ENCODE peak calls at places on chromosomes 5 and 9, in eight cellular contexts. One of them, this sample, is unnamed.

GRCh38 chr9:113580041-113580953 is 116.8 kb downstream of the RGS3 start:
- DNase-seq in stimulated activated CD4-positive, alpha-beta T cell treated with anti-CD3 and anti-CD28 coated beads, Interleukin-2, amount 100 ng/mL, for 48 hours: peak; percentile 64
- DNase-seq in NCI-H446: no peak
- DNase-seq in activated CD4-positive, alpha-beta T cell treated with anti-CD3 and anti-CD28 coated beads, Interleukin-2, amount 10 ng/mL, durations not matched to agents 24 days and 14 days: peak; percentile 81
- DNase-seq in NCI-H524 treated with DMSO at 0.1 percent for 48 hours: no peak
- DNase-seq in hepatic stellate cell: no peak
- DNase-seq in T-helper 2 cell: no peak
- DNase-seq in AG04450: no peak
- DNase-seq in this sample: no peak

GRCh38 chr5:68522863-68523262 is 307.3 kb downstream of the PIK3R1 start:
- DNase-seq in stimulated activated CD4-positive, alpha-beta T cell treated with anti-CD3 and anti-CD28 coated beads, Interleukin-2, amount 100 ng/mL, for 48 hours: no peak
- DNase-seq in NCI-H446: no peak
- DNase-seq in hepatic stellate cell: no peak
- DNase-seq in activated CD4-positive, alpha-beta T cell treated with anti-CD3 and anti-CD28 coated beads, Interleukin-2, amount 10 ng/mL, durations not matched to agents 24 days and 14 days: no peak
- DNase-seq in NCI-H524 treated with DMSO at 0.1 percent for 48 hours: no peak
- DNase-seq in AG04450: no peak
- DNase-seq in T-helper 2 cell: no peak
- DNase-seq in this sample: no peak

GRCh38 chr5:37703841-37704241 is 136.0 kb downstream of the GDNF start:
- DNase-seq in AG04450: no peak
- DNase-seq in hepatic stellate cell: no peak
- DNase-seq in NCI-H524 treated with DMSO at 0.1 percent for 48 hours: no peak
- DNase-seq in activated CD4-positive, alpha-beta T cell treated with anti-CD3 and anti-CD28 coated beads, Interleukin-2, amount 10 ng/mL, durations not matched to agents 24 days and 14 days: no peak
- DNase-seq in stimulated activated CD4-positive, alpha-beta T cell treated with anti-CD3 and anti-CD28 coated beads, Interleukin-2, amount 100 ng/mL, for 48 hours: no peak
- DNase-seq in NCI-H446: no peak
- DNase-seq in T-helper 2 cell: no peak
- DNase-seq in this sample: no peak

GRCh38 chr9:138060881-138061280 is 183.3 kb downstream of the CACNA1B start:
- DNase-seq in AG04450: no peak
- DNase-seq in T-helper 2 cell: no peak
- DNase-seq in NCI-H446: no peak
- DNase-seq in hepatic stellate cell: no peak
- DNase-seq in NCI-H524 treated with DMSO at 0.1 percent for 48 hours: no peak
- DNase-seq in stimulated activated CD4-positive, alpha-beta T cell treated with anti-CD3 and anti-CD28 coated beads, Interleukin-2, amount 100 ng/mL, for 48 hours: no peak
- DNase-seq in activated CD4-positive, alpha-beta T cell treated with anti-CD3 and anti-CD28 coated beads, Interleukin-2, amount 10 ng/mL, durations not matched to agents 24 days and 14 days: no peak
- DNase-seq in this sample: no peak

GRCh38 chr9:124941689-124942561 is 1.0 kb upstream of the GOLGA1 start:
- DNase-seq in NCI-H524 treated with DMSO at 0.1 percent for 48 hours: no peak
- DNase-seq in AG04450: no peak
- DNase-seq in stimulated activated CD4-positive, alpha-beta T cell treated with anti-CD3 and anti-CD28 coated beads, Interleukin-2, amount 100 ng/mL, for 48 hours: peak; percentile 55
- DNase-seq in NCI-H446: no peak
- DNase-seq in T-helper 2 cell: peak; percentile 22
- DNase-seq in hepatic stellate cell: no peak
- DNase-seq in activated CD4-positive, alpha-beta T cell treated with anti-CD3 and anti-CD28 coated beads, Interleukin-2, amount 10 ng/mL, durations not matched to agents 24 days and 14 days: peak; percentile 92
- DNase-seq in this sample: peak; percentile 48

GRCh38 chr5:16467363-16468219 is 2.0 kb upstream of the ZNF622 start:
- DNase-seq in AG04450: peak; percentile 16
- DNase-seq in T-helper 2 cell: no peak
- DNase-seq in activated CD4-positive, alpha-beta T cell treated with anti-CD3 and anti-CD28 coated beads, Interleukin-2, amount 10 ng/mL, durations not matched to agents 24 days and 14 days: peak; percentile 66
- DNase-seq in NCI-H524 treated with DMSO at 0.1 percent for 48 hours: no peak
- DNase-seq in NCI-H446: no peak
- DNase-seq in hepatic stellate cell: peak; percentile 27
- DNase-seq in stimulated activated CD4-positive, alpha-beta T cell treated with anti-CD3 and anti-CD28 coated beads, Interleukin-2, amount 100 ng/mL, for 48 hours: no peak
- DNase-seq in this sample: no peak

GRCh38 chr9:21027295-21027694 is 4.1 kb downstream of the HACD4 start:
- DNase-seq in stimulated activated CD4-positive, alpha-beta T cell treated with anti-CD3 and anti-CD28 coated beads, Interleukin-2, amount 100 ng/mL, for 48 hours: no peak
- DNase-seq in T-helper 2 cell: no peak
- DNase-seq in hepatic stellate cell: peak; percentile 14
- DNase-seq in NCI-H446: no peak
- DNase-seq in activated CD4-positive, alpha-beta T cell treated with anti-CD3 and anti-CD28 coated beads, Interleukin-2, amount 10 ng/mL, durations not matched to agents 24 days and 14 days: no peak
- DNase-seq in AG04450: no peak
- DNase-seq in NCI-H524 treated with DMSO at 0.1 percent for 48 hours: no peak
- DNase-seq in this sample: no peak

GRCh38 chr5:133610489-133611356 is 1.6 kb downstream of the FSTL4 start:
- DNase-seq in T-helper 2 cell: no peak
- DNase-seq in activated CD4-positive, alpha-beta T cell treated with anti-CD3 and anti-CD28 coated beads, Interleukin-2, amount 10 ng/mL, durations not matched to agents 24 days and 14 days: peak; percentile 76
- DNase-seq in NCI-H524 treated with DMSO at 0.1 percent for 48 hours: no peak
- DNase-seq in stimulated activated CD4-positive, alpha-beta T cell treated with anti-CD3 and anti-CD28 coated beads, Interleukin-2, amount 100 ng/mL, for 48 hours: peak; percentile 43
- DNase-seq in AG04450: no peak
- DNase-seq in NCI-H446: no peak
- DNase-seq in hepatic stellate cell: peak; percentile 26
- DNase-seq in this sample: peak; percentile 80

GRCh38 chr5:132466453-132467291 is 23.9 kb downstream of the IRF1 start:
- DNase-seq in activated CD4-positive, alpha-beta T cell treated with anti-CD3 and anti-CD28 coated beads, Interleukin-2, amount 10 ng/mL, durations not matched to agents 24 days and 14 days: peak; percentile 93
- DNase-seq in hepatic stellate cell: no peak
- DNase-seq in stimulated activated CD4-positive, alpha-beta T cell treated with anti-CD3 and anti-CD28 coated beads, Interleukin-2, amount 100 ng/mL, for 48 hours: no peak
- DNase-seq in AG04450: no peak
- DNase-seq in NCI-H524 treated with DMSO at 0.1 percent for 48 hours: no peak
- DNase-seq in T-helper 2 cell: no peak
- DNase-seq in NCI-H446: no peak
- DNase-seq in this sample: no peak

GRCh38 chr9:124776952-124777645 is at the start of gene OLFML2A:
- DNase-seq in stimulated activated CD4-positive, alpha-beta T cell treated with anti-CD3 and anti-CD28 coated beads, Interleukin-2, amount 100 ng/mL, for 48 hours: no peak
- DNase-seq in AG04450: no peak
- DNase-seq in NCI-H446: no peak
- DNase-seq in T-helper 2 cell: no peak
- DNase-seq in hepatic stellate cell: no peak
- DNase-seq in NCI-H524 treated with DMSO at 0.1 percent for 48 hours: no peak
- DNase-seq in activated CD4-positive, alpha-beta T cell treated with anti-CD3 and anti-CD28 coated beads, Interleukin-2, amount 10 ng/mL, durations not matched to agents 24 days and 14 days: peak; percentile 72
- DNase-seq in this sample: no peak

GRCh38 chr5:9408964-9409363 is 136.9 kb downstream of the SEMA5A start:
- DNase-seq in activated CD4-positive, alpha-beta T cell treated with anti-CD3 and anti-CD28 coated beads, Interleukin-2, amount 10 ng/mL, durations not matched to agents 24 days and 14 days: no peak
- DNase-seq in NCI-H524 treated with DMSO at 0.1 percent for 48 hours: no peak
- DNase-seq in stimulated activated CD4-positive, alpha-beta T cell treated with anti-CD3 and anti-CD28 coated beads, Interleukin-2, amount 100 ng/mL, for 48 hours: no peak
- DNase-seq in hepatic stellate cell: no peak
- DNase-seq in T-helper 2 cell: no peak
- DNase-seq in AG04450: no peak
- DNase-seq in NCI-H446: no peak
- DNase-seq in this sample: no peak

GRCh38 chr5:123428521-123429220 is 5.5 kb upstream of the CEP120 start:
- DNase-seq in T-helper 2 cell: no peak
- DNase-seq in activated CD4-positive, alpha-beta T cell treated with anti-CD3 and anti-CD28 coated beads, Interleukin-2, amount 10 ng/mL, durations not matched to agents 24 days and 14 days: no peak
- DNase-seq in stimulated activated CD4-positive, alpha-beta T cell treated with anti-CD3 and anti-CD28 coated beads, Interleukin-2, amount 100 ng/mL, for 48 hours: no peak
- DNase-seq in NCI-H524 treated with DMSO at 0.1 percent for 48 hours: no peak
- DNase-seq in AG04450: no peak
- DNase-seq in NCI-H446: no peak
- DNase-seq in hepatic stellate cell: no peak
- DNase-seq in this sample: no peak

GRCh38 chr9:136626066-136626725 is 36.5 kb upstream of the EGFL7 start:
- DNase-seq in stimulated activated CD4-positive, alpha-beta T cell treated with anti-CD3 and anti-CD28 coated beads, Interleukin-2, amount 100 ng/mL, for 48 hours: no peak
- DNase-seq in hepatic stellate cell: no peak
- DNase-seq in NCI-H446: no peak
- DNase-seq in AG04450: no peak
- DNase-seq in T-helper 2 cell: no peak
- DNase-seq in NCI-H524 treated with DMSO at 0.1 percent for 48 hours: no peak
- DNase-seq in activated CD4-positive, alpha-beta T cell treated with anti-CD3 and anti-CD28 coated beads, Interleukin-2, amount 10 ng/mL, durations not matched to agents 24 days and 14 days: no peak
- DNase-seq in this sample: no peak

GRCh38 chr5:42057254-42057690 is 132.2 kb downstream of the FBXO4 start:
- DNase-seq in activated CD4-positive, alpha-beta T cell treated with anti-CD3 and anti-CD28 coated beads, Interleukin-2, amount 10 ng/mL, durations not matched to agents 24 days and 14 days: peak; percentile 84
- DNase-seq in hepatic stellate cell: peak; percentile 19
- DNase-seq in stimulated activated CD4-positive, alpha-beta T cell treated with anti-CD3 and anti-CD28 coated beads, Interleukin-2, amount 100 ng/mL, for 48 hours: peak; percentile 30
- DNase-seq in AG04450: peak; percentile 0
- DNase-seq in NCI-H446: peak; percentile 55
- DNase-seq in T-helper 2 cell: no peak
- DNase-seq in NCI-H524 treated with DMSO at 0.1 percent for 48 hours: no peak
- DNase-seq in this sample: peak; percentile 73

GRCh38 chr9:109451311-109452025 is 46.6 kb downstream of the PTPN3 start:
- DNase-seq in AG04450: no peak
- DNase-seq in T-helper 2 cell: no peak
- DNase-seq in stimulated activated CD4-positive, alpha-beta T cell treated with anti-CD3 and anti-CD28 coated beads, Interleukin-2, amount 100 ng/mL, for 48 hours: no peak
- DNase-seq in activated CD4-positive, alpha-beta T cell treated with anti-CD3 and anti-CD28 coated beads, Interleukin-2, amount 10 ng/mL, durations not matched to agents 24 days and 14 days: no peak
- DNase-seq in NCI-H446: no peak
- DNase-seq in NCI-H524 treated with DMSO at 0.1 percent for 48 hours: no peak
- DNase-seq in hepatic stellate cell: no peak
- DNase-seq in this sample: peak; percentile 61

GRCh38 chr5:148433826-148434225 is 50.1 kb downstream of the FBXO38 start:
- DNase-seq in T-helper 2 cell: no peak
- DNase-seq in activated CD4-positive, alpha-beta T cell treated with anti-CD3 and anti-CD28 coated beads, Interleukin-2, amount 10 ng/mL, durations not matched to agents 24 days and 14 days: no peak
- DNase-seq in NCI-H524 treated with DMSO at 0.1 percent for 48 hours: no peak
- DNase-seq in stimulated activated CD4-positive, alpha-beta T cell treated with anti-CD3 and anti-CD28 coated beads, Interleukin-2, amount 100 ng/mL, for 48 hours: no peak
- DNase-seq in NCI-H446: no peak
- DNase-seq in AG04450: no peak
- DNase-seq in hepatic stellate cell: no peak
- DNase-seq in this sample: no peak

GRCh38 chr5:44292736-44293135 is 96.5 kb downstream of the FGF10 start:
- DNase-seq in activated CD4-positive, alpha-beta T cell treated with anti-CD3 and anti-CD28 coated beads, Interleukin-2, amount 10 ng/mL, durations not matched to agents 24 days and 14 days: no peak
- DNase-seq in NCI-H524 treated with DMSO at 0.1 percent for 48 hours: no peak
- DNase-seq in stimulated activated CD4-positive, alpha-beta T cell treated with anti-CD3 and anti-CD28 coated beads, Interleukin-2, amount 100 ng/mL, for 48 hours: no peak
- DNase-seq in hepatic stellate cell: no peak
- DNase-seq in AG04450: no peak
- DNase-seq in NCI-H446: no peak
- DNase-seq in T-helper 2 cell: no peak
- DNase-seq in this sample: no peak

GRCh38 chr5:107123014-107123413 is 547.7 kb downstream of the EFNA5 start:
- DNase-seq in AG04450: no peak
- DNase-seq in stimulated activated CD4-positive, alpha-beta T cell treated with anti-CD3 and anti-CD28 coated beads, Interleukin-2, amount 100 ng/mL, for 48 hours: no peak
- DNase-seq in NCI-H524 treated with DMSO at 0.1 percent for 48 hours: no peak
- DNase-seq in NCI-H446: no peak
- DNase-seq in T-helper 2 cell: no peak
- DNase-seq in activated CD4-positive, alpha-beta T cell treated with anti-CD3 and anti-CD28 coated beads, Interleukin-2, amount 10 ng/mL, durations not matched to agents 24 days and 14 days: no peak
- DNase-seq in hepatic stellate cell: no peak
- DNase-seq in this sample: no peak

GRCh38 chr9:124506931-124507879 is at the start of gene NR5A1:
- DNase-seq in hepatic stellate cell: no peak
- DNase-seq in NCI-H524 treated with DMSO at 0.1 percent for 48 hours: no peak
- DNase-seq in AG04450: no peak
- DNase-seq in stimulated activated CD4-positive, alpha-beta T cell treated with anti-CD3 and anti-CD28 coated beads, Interleukin-2, amount 100 ng/mL, for 48 hours: no peak
- DNase-seq in activated CD4-positive, alpha-beta T cell treated with anti-CD3 and anti-CD28 coated beads, Interleukin-2, amount 10 ng/mL, durations not matched to agents 24 days and 14 days: no peak
- DNase-seq in NCI-H446: no peak
- DNase-seq in T-helper 2 cell: no peak
- DNase-seq in this sample: peak; percentile 31

This sample was measured in H9.